ENCODE peak calls at places on chromosome 16, in seven cellular contexts. K is K562, I is HepG2, W is SK-N-SH, C is H1, Y is HCT116, O is GM12878. R is an unnamed sample.

GRCh38 chr16:85092309-85092708 is 20.0 kb downstream of the CIBAR2 start:
- DNase-seq in K (no peak), I (no peak), W (no peak), C (no peak), Y (no peak), O (no peak), R (no peak)

GRCh38 chr16:72637306-72637705 is 410.6 kb downstream of the ZFHX3 start:
- DNase-seq in K (no peak), I (no peak), W (no peak), C (no peak), Y (no peak), O (no peak), R (no peak)

GRCh38 chr16:49756971-49757743 is 98.8 kb downstream of the ZNF423 start:
- DNase-seq in K (no peak), I (no peak), W (no peak), C (no peak), Y (no peak), O (no peak), R (no peak)

GRCh38 chr16:89695875-89696597 is 5.5 kb downstream of the SPATA2L start:
- DNase-seq in K (peak), I (no peak), W (peak), C (no peak), Y (no peak), O (no peak), R (no peak)

GRCh38 chr16:15542261-15542660 is 100.7 kb downstream of the MARF1 start:
- DNase-seq in K (no peak), I (no peak), W (no peak), C (peak), Y (no peak), O (no peak), R (no peak)

GRCh38 chr16:9107025-9107970 is 15.9 kb downstream of the HAPSTR1 start:
- DNase-seq in K (no peak), I (no peak), W (no peak), C (no peak), Y (no peak), O (no peak), R (no peak)

GRCh38 chr16:60651351-60651750 is 1384.9 kb downstream of the CDH8 start:
- DNase-seq in K (no peak), I (no peak), W (no peak), C (no peak), Y (no peak), O (no peak), R (no peak)

GRCh38 chr16:57802635-57803412 is 533 bp upstream of the KIFC3 start:
- DNase-seq in K (no peak), I (peak), W (peak), C (no peak), Y (no peak), O (no peak), R (no peak)

GRCh38 chr16:55505333-55506015 is 3.4 kb upstream of the LPCAT2 start:
- DNase-seq in K (no peak), I (no peak), W (no peak), C (no peak), Y (no peak), O (no peak), R (no peak)

GRCh38 chr16:31377210-31377903 is 15.8 kb upstream of the ITGAD start:
- DNase-seq in K (no peak), I (no peak), W (no peak), C (no peak), Y (no peak), O (no peak), R (no peak)

GRCh38 chr16:46884513-46885293 is 541 bp downstream of the GPT2 start:
- DNase-seq in K (peak), I (no peak), W (peak), C (no peak), Y (no peak), O (no peak), R (no peak)

GRCh38 chr16:1832831-1833454 is 5.9 kb downstream of the FAHD1 start:
- DNase-seq in K (peak), I (peak), W (no peak), C (no peak), Y (no peak), O (no peak), R (no peak)

GRCh38 chr16:1772362-1772907 is at the start of gene EME2:
- DNase-seq in K (peak), I (peak), W (peak), C (no peak), Y (no peak), O (no peak), R (peak)

GRCh38 chr16:50821586-50821985 is 79.7 kb downstream of the CYLD start:
- DNase-seq in K (no peak), I (peak), W (no peak), C (no peak), Y (peak), O (no peak), R (peak)

GRCh38 chr16:65967376-65967775 is 399.1 kb upstream of the CDH5 start:
- DNase-seq in K (no peak), I (no peak), W (no peak), C (no peak), Y (no peak), O (no peak), R (no peak)

GRCh38 chr16:72999541-73000019 is 48.3 kb downstream of the ZFHX3 start:
- DNase-seq in K (no peak), I (no peak), W (no peak), C (no peak), Y (no peak), O (no peak), R (no peak)

GRCh38 chr16:1454561-1454960 is 10.2 kb upstream of the CCDC154 start:
- DNase-seq in K (no peak), I (no peak), W (no peak), C (no peak), Y (no peak), O (no peak), R (no peak)

GRCh38 chr16:71645450-71645849 is 19.5 kb downstream of the MARVELD3 start:
- DNase-seq in K (peak), I (peak), W (peak), C (no peak), Y (no peak), O (no peak), R (no peak)

GRCh38 chr16:78364501-78364900 is 265.0 kb downstream of the WWOX start:
- DNase-seq in K (no peak), I (no peak), W (peak), C (no peak), Y (no peak), O (no peak), R (no peak)

GRCh38 chr16:30949655-30950515 is 1.0 kb downstream of the ORAI3 start:
- DNase-seq in K (peak), I (peak), W (peak), C (no peak), Y (peak), O (peak), R (peak)

GRCh38 chr16:2246301-2246885 is 5.0 kb downstream of the ECI1 start:
- DNase-seq in K (no peak), I (no peak), W (no peak), C (no peak), Y (no peak), O (no peak), R (no peak)

GRCh38 chr16:72300892-72301291 is 128.9 kb upstream of the PMFBP1 start:
- DNase-seq in K (no peak), I (no peak), W (peak), C (no peak), Y (no peak), O (no peak), R (no peak)

GRCh38 chr16:4701791-4702465 is 8.6 kb downstream of the NUDT16L1 start:
- DNase-seq in K (no peak), I (no peak), W (no peak), C (no peak), Y (no peak), O (no peak), R (no peak)

GRCh38 chr16:4699030-4699556 is 5.7 kb downstream of the NUDT16L1 start:
- DNase-seq in K (no peak), I (no peak), W (no peak), C (no peak), Y (no peak), O (no peak), R (no peak)

GRCh38 chr16:4702466-4702808 is 9.1 kb downstream of the NUDT16L1 start:
- DNase-seq in K (no peak), I (peak), W (no peak), C (no peak), Y (no peak), O (no peak), R (no peak)

GRCh38 chr16:4700997-4701743 is 7.8 kb downstream of the NUDT16L1 start:
- DNase-seq in K (no peak), I (no peak), W (no peak), C (no peak), Y (no peak), O (no peak), R (no peak)

DNA sequence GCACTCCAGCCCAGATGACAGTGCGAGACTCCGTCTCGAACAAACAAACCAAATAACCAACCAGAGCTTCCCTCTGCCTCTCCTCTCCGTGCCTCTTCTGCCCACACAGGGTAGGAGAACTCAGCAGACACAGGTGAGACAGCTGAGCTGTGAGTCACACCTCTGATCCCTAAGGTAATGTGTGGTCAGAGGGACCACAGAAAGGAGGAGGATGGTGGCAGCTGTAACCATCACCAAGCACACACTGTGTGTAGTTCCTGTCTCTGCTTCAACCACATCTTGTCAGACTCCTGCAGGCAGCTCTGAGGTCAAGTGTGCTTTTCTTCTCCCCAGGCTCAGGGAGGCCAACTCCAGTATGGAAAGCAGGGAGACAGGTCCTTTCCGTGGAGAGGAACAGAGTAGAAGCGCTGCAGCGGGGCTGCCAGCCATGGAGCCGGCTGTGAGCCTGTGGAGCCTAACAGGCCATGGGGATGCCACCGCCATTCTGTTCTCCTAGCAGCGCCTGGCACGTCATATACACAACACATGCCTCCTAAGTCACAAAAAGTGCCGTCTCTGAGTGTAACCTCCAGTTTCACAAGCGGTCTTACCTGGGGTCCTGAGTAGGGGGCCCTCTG is 7.1 kb downstream of the NUDT16L1 start:
- DNase-seq in K (no peak), I (no peak), W (no peak), C (no peak), Y (no peak), O (no peak), R (no peak)
- TF ChIP-seq JUND in K (no peak), I (no peak), W (no peak), C (no peak), Y (no peak), O (no peak), R (no peak)

GRCh38 chr16:80197790-80198201 is 343.0 kb upstream of the DYNLRB2 start:
- DNase-seq in K (no peak), I (peak), W (no peak), C (no peak), Y (no peak), O (no peak), R (no peak)
- TF ChIP-seq JUND in K (no peak), I (no peak), W (no peak), C (no peak), Y (no peak), O (no peak), R (no peak)

GRCh38 chr16:67675579-67675935 is 8.9 kb downstream of the C16orf86 start:
- DNase-seq in K (no peak), I (no peak), W (no peak), C (no peak), Y (no peak), O (no peak), R (no peak)

GRCh38 chr16:67674851-67675578 is 8.4 kb downstream of the C16orf86 start:
- DNase-seq in K (no peak), I (no peak), W (no peak), C (no peak), Y (no peak), O (no peak), R (no peak)

GRCh38 chr16:67672306-67672705 is 5.7 kb downstream of the C16orf86 start:
- DNase-seq in K (no peak), I (no peak), W (no peak), C (no peak), Y (no peak), O (no peak), R (no peak)

GRCh38 chr16:67672739-67673662 is 6.4 kb downstream of the C16orf86 start:
- DNase-seq in K (peak), I (peak), W (peak), C (no peak), Y (peak), O (no peak), R (peak)

GRCh38 chr16:67673712-67674580 is 7.3 kb downstream of the C16orf86 start:
- DNase-seq in K (no peak), I (no peak), W (peak), C (no peak), Y (no peak), O (no peak), R (no peak)
- TF ChIP-seq JUND in K (no peak), I (no peak), W (no peak), C (no peak), Y (no peak), O (no peak), R (no peak)

GRCh38 chr16:87725596-87726235 is 40.1 kb downstream of the KLHDC4 start:
- DNase-seq in K (no peak), I (no peak), W (no peak), C (no peak), Y (no peak), O (no peak), R (no peak)
- TF ChIP-seq JUND in K (no peak), I (no peak), W (no peak), C (no peak), Y (no peak), O (no peak), R (no peak)

GRCh38 chr16:75319513-75320401 is 68.3 kb upstream of the BCAR1 start:
- DNase-seq in K (no peak), I (no peak), W (no peak), C (no peak), Y (no peak), O (peak), R (no peak)
- TF ChIP-seq JUND in K (no peak), I (no peak), W (peak), C (no peak), Y (no peak), O (no peak), R (no peak)

GRCh38 chr16:56625140-56625942 is at the start of gene MT1E:
- DNase-seq in K (no peak), I (peak), W (peak), C (no peak), Y (peak), O (no peak), R (no peak)

GRCh38 chr16:56626685-56627084 is 1.1 kb downstream of the MT1E start:
- DNase-seq in K (no peak), I (no peak), W (no peak), C (no peak), Y (no peak), O (no peak), R (no peak)

GRCh38 chr16:56628486-56629035 is 3.0 kb downstream of the MT1E start:
- DNase-seq in K (no peak), I (peak), W (no peak), C (no peak), Y (no peak), O (no peak), R (no peak)

GRCh38 chr16:56623637-56624036 is 1.9 kb upstream of the MT1E start:
- DNase-seq in K (no peak), I (no peak), W (no peak), C (no peak), Y (no peak), O (no peak), R (no peak)

DNA sequence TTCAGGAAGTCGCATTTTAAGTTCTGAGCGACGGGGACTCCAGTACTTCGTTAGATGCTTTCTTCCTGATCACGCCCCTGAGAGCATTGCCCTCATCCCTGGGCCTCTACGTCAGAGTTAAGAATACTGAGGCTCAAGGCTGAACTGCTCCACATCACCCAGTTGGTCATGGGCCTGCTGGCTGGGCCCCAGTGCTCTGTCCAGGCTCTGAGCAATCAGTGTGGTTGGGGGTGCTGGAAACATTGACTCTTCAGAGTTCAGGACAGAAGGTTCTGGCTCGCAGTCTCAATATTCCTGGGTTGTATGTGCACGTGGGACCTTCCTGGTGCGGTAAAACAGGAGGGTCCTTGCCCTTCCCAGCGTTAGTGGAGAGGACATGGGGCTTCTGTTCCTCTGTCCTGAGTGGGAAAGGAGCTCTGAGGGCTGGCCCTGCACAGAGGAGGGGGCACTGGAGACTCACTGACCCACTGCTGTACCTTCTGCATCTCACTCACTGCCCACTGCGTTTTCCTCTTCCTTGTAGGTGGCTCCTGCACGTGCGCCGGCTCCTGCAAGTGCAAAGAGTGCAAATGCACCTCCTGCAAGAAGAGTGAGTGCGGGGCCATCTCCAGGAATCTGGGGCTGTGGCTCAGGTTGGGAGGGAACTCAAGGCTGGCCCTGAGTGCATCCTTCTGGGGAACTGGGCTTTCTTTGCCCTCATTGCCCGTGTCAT is 518 bp downstream of the MT1E start:
- DNase-seq in K (no peak), I (no peak), W (no peak), C (no peak), Y (no peak), O (no peak), R (no peak)
- TF ChIP-seq JUND in K (no peak), I (no peak), W (no peak), C (no peak), Y (peak), O (no peak), R (no peak)